ENCODE peak calls at places on chromosomes 5 and 9, in nine cellular contexts. E is lower lobe of right lung, L is A549, P is PC-9, M is aorta, G is testis, C is left ventricle myocardium inferior, U is lung, W is fibroblast of lung. K is an unnamed sample. For H3K4me1, the result is how much of the 10 kb centered on the place peaks cover.

GRCh38 chr5:74092761-74093160 is 466.8 kb downstream of the ARHGEF28 start:
- DNase-seq in W (no peak), P (no peak), G (no peak), E (no peak), U (no peak), M (no peak), C (no peak), L (no peak), K (no peak)

GRCh38 chr9:34437006-34437925 is 21.1 kb downstream of the FAM219A start:
- DNase-seq in C (peak), M (no peak), G (peak), P (peak), W (peak), U (peak), E (no peak), L (peak), K (peak)

GRCh38 chr5:177319913-177320588 is 8.4 kb upstream of the MXD3 start:
- DNase-seq in W (no peak), E (peak), G (no peak), U (no peak), P (no peak), M (no peak), C (no peak), L (no peak), K (no peak)

GRCh38 chr9:73810585-73811215 is 659.0 kb downstream of the ANXA1 start:
- DNase-seq in G (no peak), U (no peak), M (no peak), E (no peak), P (no peak), L (no peak), C (no peak), W (peak), K (no peak)

GRCh38 chr5:180126716-180127681 is 55.4 kb upstream of the RNF130 start:
- DNase-seq in E (no peak), P (peak), L (peak), W (peak), G (peak), M (no peak), C (no peak), U (peak), K (no peak)

GRCh38 chr5:122902263-122902662 is 56.9 kb downstream of the SNX24 start:
- DNase-seq in C (no peak), P (no peak), M (no peak), U (no peak), G (no peak), W (no peak), L (no peak), E (no peak), K (no peak)

GRCh38 chr9:129869585-129870501 is 34.6 kb downstream of the USP20 start:
- DNase-seq in M (no peak), P (no peak), L (no peak), C (no peak), G (no peak), W (no peak), U (no peak), E (no peak), K (no peak)

GRCh38 chr5:2021484-2022176 is 138.9 kb upstream of the IRX4 start:
- DNase-seq in W (no peak), M (peak), P (no peak), L (no peak), E (no peak), G (no peak), U (no peak), C (no peak), K (no peak)

GRCh38 chr5:149937610-149938009 is 7.0 kb downstream of the PDE6A start:
- DNase-seq in L (peak), W (no peak), G (no peak), E (no peak), C (no peak), U (no peak), P (peak), M (no peak), K (no peak)

GRCh38 chr9:134318481-134318891 is 7.8 kb upstream of the RXRA start:
- DNase-seq in W (no peak), E (peak), C (peak), M (peak), L (no peak), P (no peak), G (no peak), U (no peak), K (no peak)

GRCh38 chr5:142670811-142671210 is 15.1 kb downstream of the FGF1 start:
- DNase-seq in E (no peak), W (no peak), G (no peak), U (no peak), L (no peak), M (no peak), P (no peak), C (no peak), K (no peak)

GRCh38 chr5:126234563-126235195 is 188.5 kb upstream of the GRAMD2B start:
- DNase-seq in P (no peak), M (no peak), L (peak), E (no peak), W (peak), G (peak), C (no peak), U (no peak), K (no peak)

GRCh38 chr9:125816321-125816720 is 69.1 kb downstream of the PBX3 start:
- DNase-seq in U (no peak), L (no peak), W (no peak), M (no peak), P (no peak), G (no peak), E (no peak), C (no peak), K (no peak)

GRCh38 chr9:129886226-129887174 is 51.2 kb downstream of the USP20 start:
- DNase-seq in L (no peak), E (no peak), U (no peak), G (peak), P (no peak), M (peak), W (no peak), C (no peak), K (peak)

GRCh38 chr5:53962306-53962705 is 348.1 kb downstream of the ARL15 start:
- DNase-seq in M (no peak), L (no peak), U (no peak), W (no peak), E (no peak), G (no peak), P (no peak), C (no peak), K (no peak)

GRCh38 chr9:137575725-137576411 is 2.9 kb downstream of the DPH7 start:
- DNase-seq in M (no peak), U (no peak), C (peak), G (no peak), E (no peak), W (no peak), P (no peak), L (no peak), K (no peak)

GRCh38 chr5:107671742-107672211 is 1.0 kb upstream of the EFNA5 start:
- DNase-seq in G (no peak), C (peak), E (no peak), P (peak), M (no peak), U (no peak), W (peak), L (peak), K (no peak)

GRCh38 chr9:76414656-76415055 is 20.4 kb upstream of the RFK start:
- DNase-seq in L (no peak), G (no peak), W (peak), M (no peak), C (no peak), E (no peak), P (no peak), U (no peak), K (no peak)

GRCh38 chr9:109728696-109729300 is 51.2 kb upstream of the PALM2AKAP2 start:
- DNase-seq in C (no peak), L (no peak), G (no peak), E (no peak), M (no peak), W (peak), U (no peak), P (no peak), K (no peak)

GRCh38 chr5:6900828-6901227 is 187.6 kb downstream of the TENT4A start:
- DNase-seq in E (no peak), W (no peak), P (no peak), L (peak), G (no peak), M (no peak), C (no peak), U (no peak), K (no peak)

DNA sequence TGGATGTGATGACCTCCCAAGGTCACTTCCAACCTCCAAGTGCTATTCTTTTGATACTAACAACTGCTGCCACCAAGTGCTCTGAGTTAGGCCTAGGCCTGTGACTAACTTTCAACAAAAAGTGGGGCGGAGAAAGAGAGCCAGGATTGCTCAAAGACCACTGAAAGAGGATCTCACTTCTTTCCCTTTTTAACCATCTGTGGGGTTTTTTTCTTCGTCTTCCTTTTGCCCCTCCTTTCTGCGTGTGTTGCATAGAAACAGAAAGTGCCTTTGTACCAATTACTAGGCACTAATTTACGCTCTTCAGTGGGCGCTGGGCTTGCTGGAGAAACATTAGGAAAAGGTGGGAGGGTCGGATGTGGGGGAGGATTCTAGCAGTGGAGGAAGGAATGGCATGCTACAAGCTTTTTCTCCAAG is 8.0 kb downstream of the KLF9 start:
- DNase-seq in G (peak), C (no peak), W (peak), L (no peak), M (no peak), U (no peak), E (no peak), P (no peak), K (no peak)
- H3K4me1 ChIP-seq in G (half or more), C (half or more), W (under half), L (under half), M (under half), U (half or more), E (half or more), P (under half), K (half or more)

GRCh38 chr5:80193421-80193820 is 62.4 kb downstream of the SERINC5 start:
- DNase-seq in G (no peak), U (no peak), P (no peak), W (no peak), M (no peak), E (no peak), L (no peak), C (no peak), K (no peak)
- H3K4me1 ChIP-seq in G (half or more), U (under half), P (under half), W (under half), M (under half), E (half or more), L (under half), C (half or more), K (half or more)

DNA sequence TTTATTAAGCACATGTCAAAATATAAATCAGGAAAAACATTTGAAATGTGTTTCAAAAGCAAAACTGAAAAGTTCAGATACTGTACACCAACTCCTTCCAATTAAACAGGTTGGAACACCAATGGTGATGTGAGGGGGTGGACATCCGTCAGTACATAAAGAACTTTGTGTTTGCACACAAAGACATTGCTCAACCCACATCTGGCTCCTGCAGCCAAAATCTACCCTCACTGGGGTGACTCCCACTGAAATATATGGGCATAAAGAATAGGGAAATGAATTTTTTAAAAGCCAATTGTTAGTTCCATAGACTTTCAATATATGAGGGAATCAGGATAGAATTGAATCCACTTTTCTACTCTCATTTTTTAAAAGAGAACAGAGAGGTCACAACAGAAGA is 63.9 kb downstream of the MEGF9 start:
- DNase-seq in W (no peak), U (no peak), L (peak), M (no peak), C (no peak), E (no peak), P (no peak), G (no peak), K (no peak)
- H3K4me1 ChIP-seq in W (under half), U (under half), L (half or more), M (under half), C (under half), E (under half), P (under half), G (under half), K (under half)

GRCh38 chr9:106120096-106120495 is 425.8 kb downstream of the TMEM38B start:
- DNase-seq in E (no peak), C (no peak), M (no peak), W (no peak), G (no peak), L (no peak), U (no peak), P (no peak), K (no peak)
- H3K4me1 ChIP-seq in E (under half), C (under half), M (under half), W (under half), G (under half), L (under half), U (under half), P (under half), K (under half)

DNA sequence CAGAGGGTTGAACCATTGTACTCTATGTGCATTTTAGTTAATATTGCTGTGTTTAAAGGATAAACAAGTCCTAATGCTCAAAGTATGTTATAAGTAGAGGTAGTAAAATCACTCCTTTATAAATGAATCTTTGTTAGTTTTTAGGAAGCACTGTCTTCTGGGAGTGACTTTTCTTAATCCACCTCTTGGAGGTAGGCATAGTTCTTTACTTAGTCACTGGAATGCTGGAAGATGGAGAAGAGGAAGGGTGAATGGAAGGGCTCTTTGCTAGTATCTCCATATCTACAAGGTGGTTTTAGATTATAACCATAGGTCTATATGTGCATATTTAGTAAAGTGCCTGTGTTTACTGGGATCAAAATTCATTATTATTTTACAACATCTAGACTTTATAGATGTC is 332.5 kb downstream of the NPR3 start:
- DNase-seq in G (no peak), C (no peak), U (no peak), L (no peak), W (peak), P (no peak), E (no peak), M (no peak), K (no peak)
- H3K4me1 ChIP-seq in G (under half), C (under half), U (under half), L (under half), W (under half), P (under half), E (under half), M (under half), K (under half)

GRCh38 chr9:127903557-127904475 is 4.4 kb upstream of the ST6GALNAC6 start:
- DNase-seq in L (no peak), E (peak), P (no peak), W (no peak), G (peak), C (peak), M (peak), U (peak), K (no peak)
- H3K4me1 ChIP-seq in L (under half), E (half or more), P (under half), W (under half), G (under half), C (half or more), M (under half), U (under half), K (under half)

DNA sequence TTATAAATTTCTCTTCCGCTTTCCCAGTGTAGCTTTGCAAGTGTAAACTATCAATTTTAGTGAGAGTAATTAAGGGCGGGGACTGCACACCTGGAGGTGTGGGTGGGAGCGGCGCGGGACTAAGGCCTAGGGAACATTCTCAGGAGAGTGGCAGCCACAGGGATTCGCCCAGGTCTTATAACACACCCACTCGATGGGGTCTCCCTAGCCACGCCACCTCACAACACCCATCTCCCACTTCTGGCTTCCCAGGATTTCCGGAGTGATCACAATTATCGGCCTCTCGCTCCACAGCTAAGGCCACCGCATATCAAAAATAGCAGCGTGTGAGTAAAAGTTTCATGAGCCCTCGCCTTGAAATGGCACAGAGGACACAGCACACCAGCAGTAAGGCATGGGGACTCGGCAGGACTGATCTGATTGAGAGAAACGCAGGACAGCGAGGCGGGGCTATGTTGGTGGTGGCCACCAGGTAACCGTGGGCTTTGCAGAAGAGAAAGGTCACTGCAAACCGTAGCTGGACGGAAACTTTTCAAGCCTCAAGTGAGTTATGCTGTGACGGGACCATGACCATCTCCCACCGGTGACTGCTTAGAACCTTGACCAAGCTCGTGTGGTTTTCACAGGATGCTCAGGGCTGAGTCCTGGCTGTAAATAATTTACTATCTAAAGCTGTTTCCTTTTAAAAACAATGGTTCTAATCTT is 1.1 kb upstream of the LPAR1 start:
- DNase-seq in M (no peak), L (no peak), U (no peak), G (peak), E (no peak), C (no peak), W (no peak), P (no peak), K (no peak)
- H3K4me1 ChIP-seq in M (under half), L (under half), U (under half), G (under half), E (under half), C (under half), W (under half), P (under half), K (under half)

GRCh38 chr9:16710888-16711287 is 159.6 kb downstream of the BNC2 start:
- DNase-seq in P (no peak), W (no peak), G (no peak), L (no peak), U (no peak), M (no peak), C (no peak), E (no peak), K (no peak)

GRCh38 chr9:16709936-16710335 is 160.5 kb downstream of the BNC2 start:
- DNase-seq in M (no peak), C (no peak), E (no peak), L (no peak), W (no peak), P (no peak), U (no peak), G (no peak), K (no peak)

GRCh38 chr9:16712800-16713199 is 157.7 kb downstream of the BNC2 start:
- DNase-seq in M (no peak), C (no peak), G (no peak), P (no peak), E (no peak), U (no peak), W (no peak), L (no peak), K (no peak)

GRCh38 chr9:16705121-16705604 is 165.3 kb downstream of the BNC2 start:
- DNase-seq in M (peak), G (peak), W (peak), E (peak), C (peak), L (peak), U (peak), P (peak), K (no peak)

DNA sequence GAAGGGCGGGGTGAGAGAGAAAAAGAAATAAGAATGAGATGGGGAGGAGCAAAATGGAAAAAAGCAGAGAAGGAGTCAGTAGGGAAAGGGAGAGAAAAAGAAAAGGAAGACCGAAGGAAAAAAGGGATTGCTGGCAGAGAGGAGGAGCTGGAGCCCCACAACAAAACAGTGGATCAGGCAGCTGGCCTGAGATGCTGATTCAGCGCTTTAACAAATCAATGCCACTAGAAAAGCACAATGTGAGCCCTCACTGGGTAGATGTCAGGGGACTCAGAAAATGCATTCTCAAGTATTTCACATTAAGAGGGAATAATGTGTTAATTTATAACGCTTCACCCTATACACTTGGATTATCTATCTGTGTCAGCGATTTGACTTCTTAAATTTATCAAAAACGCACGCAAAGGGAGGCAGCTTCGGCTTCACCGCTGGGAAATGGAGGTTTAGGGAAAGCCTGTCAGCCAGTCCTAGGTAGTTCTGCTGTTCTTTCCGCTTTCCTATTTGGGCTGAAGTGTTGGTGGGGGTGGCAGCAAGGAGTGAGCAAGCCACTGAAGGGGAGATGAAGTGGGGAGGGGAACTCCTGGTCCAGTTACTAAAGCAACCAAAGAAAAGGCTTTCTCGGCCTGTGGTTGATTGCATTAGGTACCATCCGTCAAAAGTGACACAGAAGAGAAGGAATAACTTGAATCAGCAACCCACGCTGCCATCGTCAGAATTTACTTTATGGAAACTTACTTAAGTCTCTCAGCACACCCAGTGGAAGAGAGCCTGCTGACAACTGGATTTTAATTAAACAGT is 161.6 kb downstream of the BNC2 start:
- DNase-seq in G (no peak), U (no peak), W (peak), P (no peak), L (no peak), E (no peak), C (no peak), M (no peak), K (no peak)
- H3K4me1 ChIP-seq in G (under half), U (under half), W (under half), P (under half), L (under half), E (under half), C (under half), M (under half), K (under half)

GRCh38 chr9:121274851-121275250 is 6.9 kb downstream of the GSN start:
- DNase-seq in E (no peak), U (no peak), W (no peak), G (no peak), M (no peak), P (no peak), L (no peak), C (no peak), K (no peak)
- H3K4me1 ChIP-seq in E (half or more), U (under half), W (half or more), G (under half), M (under half), P (under half), L (under half), C (half or more), K (under half)

GRCh38 chr5:28632607-28633006 is 1594.2 kb upstream of the CDH9 start:
- DNase-seq in E (no peak), G (peak), C (no peak), P (no peak), L (no peak), M (no peak), W (no peak), U (no peak), K (no peak)
- H3K4me1 ChIP-seq in E (under half), G (under half), C (under half), P (under half), L (under half), M (under half), W (under half), U (under half), K (under half)

K was measured in naive thymus-derived CD4-positive, alpha-beta T cell.